ENCODE peak calls at places on chromosomes 4 and X, in ten cellular contexts. C is naive thymus-derived CD4-positive, alpha-beta T cell; T is CD8-positive, alpha-beta T cell; V is SK-N-SH; U is kidney; G is cardiac muscle cell; L is tibial artery; F is A549; K is left lung; Y is aorta. Q is an unnamed sample.

GRCh38 chrX:23989689-23990088 is 37.3 kb downstream of the KLHL15 start:
- DNase-seq in G (no peak), F (no peak), K (no peak), Y (no peak), L (no peak), C (no peak), T (no peak), U (no peak), V (no peak), Q (no peak)

GRCh38 chr4:57044279-57044678 is 65.6 kb downstream of the POLR2B start:
- DNase-seq in T (no peak), C (no peak), U (no peak), V (no peak), Y (no peak), G (no peak), K (no peak), L (no peak), F (no peak), Q (no peak)

GRCh38 chr4:8675383-8675782 is 82.8 kb downstream of the CPZ start:
- DNase-seq in F (no peak), G (peak; percentile 85), L (no peak), C (no peak), T (no peak), Y (no peak), U (no peak), V (no peak), K (no peak), Q (no peak)

GRCh38 chr4:39970559-39971270 is 7.0 kb downstream of the PDS5A start:
- DNase-seq in G (no peak), C (no peak), T (no peak), F (no peak), V (no peak), Y (peak; percentile 31), U (no peak), L (no peak), K (peak; percentile 47), Q (no peak)

GRCh38 chrX:37796805-37797204 is 16.9 kb downstream of the CYBB start:
- DNase-seq in Y (no peak), V (no peak), U (no peak), K (peak; percentile 49), G (peak; percentile 39), L (peak; percentile 25), T (no peak), F (no peak), C (no peak), Q (no peak)

GRCh38 chr4:25402521-25402920 is 25.5 kb downstream of the ANAPC4 start:
- DNase-seq in U (no peak), F (no peak), L (no peak), K (no peak), C (no peak), Y (no peak), T (no peak), V (no peak), G (no peak), Q (no peak)

GRCh38 chrX:69226459-69227158 is 61.4 kb upstream of the PJA1 start:
- DNase-seq in K (peak; percentile 22), C (no peak), T (peak; percentile 32), F (no peak), V (no peak), Y (no peak), L (no peak), U (no peak), G (no peak), Q (no peak)

GRCh38 chr4:2497931-2498330 is 29.0 kb downstream of the RNF4 start:
- DNase-seq in V (no peak), G (peak; percentile 23), K (no peak), T (no peak), L (peak; percentile 37), F (no peak), C (no peak), Y (no peak), U (no peak), Q (no peak)

GRCh38 chrX:3346436-3347329 is at the start of gene MXRA5:
- DNase-seq in G (peak; percentile 27), T (no peak), L (no peak), F (no peak), Y (peak; percentile 75), U (peak; percentile 71), C (no peak), K (no peak), V (peak; percentile 13), Q (no peak)

GRCh38 chrX:40406330-40406859 is 174.4 kb upstream of the ATP6AP2 start:
- DNase-seq in Y (no peak), F (no peak), T (no peak), V (no peak), U (no peak), L (no peak), G (no peak), K (no peak), C (no peak), Q (no peak)

DNA sequence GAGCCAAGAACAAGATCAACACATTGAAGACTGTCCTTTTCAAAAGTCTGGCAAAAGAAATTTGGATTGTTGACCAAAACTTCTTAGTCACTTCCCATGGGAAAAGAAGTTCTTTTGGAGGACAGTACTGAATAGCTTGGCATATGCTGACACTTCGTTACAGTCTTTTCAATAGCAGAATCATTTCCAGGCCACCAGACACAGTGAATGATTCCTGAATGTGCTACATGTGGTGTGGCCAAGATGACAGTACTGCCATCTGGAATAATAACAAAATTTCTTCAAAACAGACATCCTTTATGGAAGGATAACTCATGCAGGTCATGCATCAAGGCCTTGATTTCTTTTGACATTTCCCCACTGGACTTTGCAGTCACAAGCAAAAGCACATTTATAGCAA is 560.4 kb downstream of the GRID2 start:
- DNase-seq in V (no peak), F (no peak), C (no peak), Y (no peak), T (no peak), G (no peak), L (no peak), U (no peak), K (no peak), Q (no peak)
- H3K27ac ChIP-seq in V (no peak overlapping the region), F (no peak overlapping the region), C (no peak overlapping the region), Y (no peak overlapping the region), T (no peak overlapping the region), G (no peak overlapping the region), L (no peak overlapping the region), U (no peak overlapping the region), K (no peak overlapping the region), Q (no peak overlapping the region)

GRCh38 chr4:142360657-142361056 is 485.4 kb downstream of the INPP4B start:
- DNase-seq in V (no peak), C (no peak), T (no peak), F (no peak), G (no peak), Y (no peak), K (no peak), L (no peak), U (no peak), Q (no peak)
- H3K27ac ChIP-seq in V (no peak overlapping the region), C (peak overlapping the region; percentile 10), T (no peak overlapping the region), F (no peak overlapping the region), G (no peak overlapping the region), Y (no peak overlapping the region), K (no peak overlapping the region), L (no peak overlapping the region), U (no peak overlapping the region), Q (peak overlapping the region; percentile 3)

DNA sequence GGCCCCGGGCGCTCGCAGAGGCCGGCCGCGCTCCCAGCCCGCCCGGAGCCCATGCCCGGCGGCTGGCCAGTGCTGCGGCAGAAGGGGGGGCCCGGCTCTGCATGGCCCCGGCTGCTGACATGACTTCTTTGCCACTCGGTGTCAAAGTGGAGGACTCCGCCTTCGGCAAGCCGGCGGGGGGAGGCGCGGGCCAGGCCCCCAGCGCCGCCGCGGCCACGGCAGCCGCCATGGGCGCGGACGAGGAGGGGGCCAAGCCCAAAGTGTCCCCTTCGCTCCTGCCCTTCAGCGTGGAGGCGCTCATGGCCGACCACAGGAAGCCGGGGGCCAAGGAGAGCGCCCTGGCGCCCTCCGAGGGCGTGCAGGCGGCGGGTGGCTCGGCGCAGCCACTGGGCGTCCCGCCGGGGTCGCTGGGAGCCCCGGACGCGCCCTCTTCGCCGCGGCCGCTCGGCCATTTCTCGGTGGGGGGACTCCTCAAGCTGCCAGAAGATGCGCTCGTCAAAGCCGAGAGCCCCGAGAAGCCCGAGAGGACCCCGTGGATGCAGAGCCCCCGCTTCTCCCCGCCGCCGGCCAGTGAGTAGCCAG is 425 bp downstream of the MSX1 start:
- DNase-seq in G (peak; percentile 68), F (no peak), L (no peak), U (no peak), V (peak; percentile 71), Y (no peak), K (no peak), T (no peak), C (no peak), Q (no peak)
- H3K27ac ChIP-seq in G (no peak overlapping the region), F (peak overlapping the region; percentile 72), L (peak overlapping the region; percentile 58), U (no peak overlapping the region), V (no peak overlapping the region), Y (no peak overlapping the region), K (peak overlapping the region; percentile 70), T (no peak overlapping the region), C (no peak overlapping the region), Q (no peak overlapping the region)

GRCh38 chrX:21802054-21802660 is 37.3 kb upstream of the MBTPS2 start:
- DNase-seq in L (no peak), F (no peak), U (no peak), V (no peak), G (peak; percentile 21), Y (no peak), T (no peak), C (no peak), K (no peak), Q (no peak)

GRCh38 chrX:21802844-21803243 is 36.6 kb upstream of the MBTPS2 start:
- DNase-seq in C (no peak), K (no peak), G (no peak), Y (no peak), V (no peak), U (no peak), T (no peak), F (no peak), L (no peak), Q (no peak)

GRCh38 chrX:21799767-21800166 is 39.6 kb upstream of the MBTPS2 start:
- DNase-seq in V (no peak), C (no peak), G (no peak), T (no peak), K (no peak), Y (no peak), F (no peak), L (no peak), U (no peak), Q (no peak)

GRCh38 chrX:21800344-21800770 is 39.1 kb upstream of the MBTPS2 start:
- DNase-seq in Y (no peak), T (no peak), C (no peak), U (no peak), K (no peak), V (no peak), L (no peak), F (no peak), G (no peak), Q (no peak)

GRCh38 chrX:21798677-21799219 is 40.7 kb upstream of the MBTPS2 start:
- DNase-seq in T (no peak), V (no peak), L (no peak), C (no peak), Y (no peak), F (peak; percentile 9), U (no peak), K (no peak), G (no peak), Q (no peak)
- H3K27ac ChIP-seq in T (no peak overlapping the region), V (no peak overlapping the region), L (no peak overlapping the region), C (no peak overlapping the region), Y (peak overlapping the region; percentile 25), F (no peak overlapping the region), U (no peak overlapping the region), K (no peak overlapping the region), G (no peak overlapping the region), Q (no peak overlapping the region)